ENCODE peak calls at places on chromosomes 5 and 9, in six cellular contexts. A, X, R, Q, T and Z are unnamed samples.

GRCh38 chr9:98365724-98366123 is 110.3 kb upstream of the TBC1D2 start:
- DNase-seq in A (no peak), X (no peak), R (no peak), Q (no peak), T (no peak), Z (no peak)

GRCh38 chr5:34682926-34683623 is 26.9 kb downstream of the RAI14 start:
- DNase-seq in A (no peak), X (peak), R (no peak), Q (no peak), T (no peak), Z (no peak)

GRCh38 chr9:110066929-110067716 is 140.8 kb downstream of the C9orf152 start:
- DNase-seq in A (no peak), X (no peak), R (no peak), Q (no peak), T (no peak), Z (no peak)

GRCh38 chr5:164335837-164336236 is 830.4 kb downstream of the MAT2B start:
- DNase-seq in A (no peak), X (no peak), R (peak), Q (no peak), T (no peak), Z (no peak)

GRCh38 chr9:130433168-130433946 is 11.4 kb upstream of the ASS1 start:
- DNase-seq in A (no peak), X (no peak), R (no peak), Q (no peak), T (no peak), Z (peak)

GRCh38 chr5:155773680-155774079 is 553.3 kb upstream of the SGCD start:
- DNase-seq in A (no peak), X (no peak), R (no peak), Q (no peak), T (no peak), Z (no peak)

GRCh38 chr9:120905794-120906248 is 20.8 kb downstream of the TRAF1 start:
- DNase-seq in A (no peak), X (no peak), R (no peak), Q (no peak), T (no peak), Z (no peak)

GRCh38 chr9:136429075-136429628 is 10.5 kb downstream of the INPP5E start:
- DNase-seq in A (no peak), X (no peak), R (no peak), Q (no peak), T (no peak), Z (no peak)

GRCh38 chr5:153974131-153974812 is 64.4 kb downstream of the FAM114A2 start:
- DNase-seq in A (no peak), X (peak), R (peak), Q (no peak), T (no peak), Z (no peak)

GRCh38 chr9:89919171-89919681 is 314.4 kb downstream of the GADD45G start:
- DNase-seq in A (peak), X (peak), R (peak), Q (peak), T (peak), Z (peak)

GRCh38 chr5:12592228-12592627 is 688.0 kb upstream of the CTNND2 start:
- DNase-seq in A (no peak), X (no peak), R (no peak), Q (no peak), T (no peak), Z (no peak)

GRCh38 chr9:72305102-72305546 is 59.9 kb downstream of the ZFAND5 start:
- DNase-seq in A (peak), X (peak), R (peak), Q (peak), T (no peak), Z (no peak)

GRCh38 chr5:112691758-112692157 is 45.9 kb upstream of the APC start:
- DNase-seq in A (no peak), X (peak), R (peak), Q (peak), T (peak), Z (no peak)

GRCh38 chr5:39117401-39117800 is 43.2 kb upstream of the RICTOR start:
- DNase-seq in A (no peak), X (no peak), R (peak), Q (no peak), T (no peak), Z (no peak)

GRCh38 chr5:56481998-56482698 is 249.0 kb upstream of the ANKRD55 start:
- DNase-seq in A (no peak), X (no peak), R (no peak), Q (no peak), T (no peak), Z (no peak)

GRCh38 chr5:145237843-145238242 is 597.3 kb downstream of the PRELID2 start:
- DNase-seq in A (no peak), X (peak), R (no peak), Q (peak), T (no peak), Z (peak)

GRCh38 chr5:67267522-67268232 is 71.1 kb upstream of the CD180 start:
- DNase-seq in A (no peak), X (no peak), R (no peak), Q (no peak), T (no peak), Z (no peak)

GRCh38 chr5:178376906-178377582 is 144.4 kb upstream of the PHYKPL start:
- DNase-seq in A (no peak), X (no peak), R (no peak), Q (no peak), T (no peak), Z (no peak)

GRCh38 chr9:14616188-14616982 is 76.8 kb downstream of the ZDHHC21 start:
- DNase-seq in A (no peak), X (peak), R (peak), Q (no peak), T (no peak), Z (no peak)

GRCh38 chr9:79049371-79049770 is 522.4 kb upstream of the TLE4 start:
- DNase-seq in A (no peak), X (no peak), R (no peak), Q (no peak), T (no peak), Z (no peak)

GRCh38 chr9:89842267-89842768 is 237.5 kb downstream of the GADD45G start:
- DNase-seq in A (no peak), X (no peak), R (no peak), Q (no peak), T (no peak), Z (no peak)

GRCh38 chr5:139513852-139514485 is 31.4 kb upstream of the STING1 start:
- DNase-seq in A (no peak), X (no peak), R (no peak), Q (no peak), T (no peak), Z (no peak)

GRCh38 chr9:14768561-14769234 is 46.2 kb upstream of the CER1 start:
- DNase-seq in A (no peak), X (peak), R (peak), Q (no peak), T (no peak), Z (no peak)

GRCh38 chr5:163079618-163080017 is 357.8 kb upstream of the CCNG1 start:
- DNase-seq in A (no peak), X (no peak), R (no peak), Q (no peak), T (no peak), Z (no peak)

GRCh38 chr5:9339206-9339818 is 206.6 kb downstream of the SEMA5A start:
- DNase-seq in A (no peak), X (peak), R (peak), Q (no peak), T (no peak), Z (no peak)

GRCh38 chr5:176361437-176362097 is at the start of gene KIAA1191:
- DNase-seq in A (peak), X (peak), R (peak), Q (no peak), T (peak), Z (peak)
- TF ChIP-seq POLR2A in A (peak), X (peak), R (peak), Q (peak), T (peak), Z (peak)

GRCh38 chr5:172093965-172094364 is 87.5 kb upstream of the FBXW11 start:
- DNase-seq in A (no peak), X (no peak), R (no peak), Q (no peak), T (no peak), Z (no peak)
- TF ChIP-seq TAF1 in A (no peak), X (no peak), R (no peak), Q (no peak), T (no peak), Z (no peak)

GRCh38 chr9:115891929-115892328 is 261.7 kb upstream of the PAPPA start:
- DNase-seq in A (no peak), X (no peak), R (no peak), Q (no peak), T (no peak), Z (no peak)
- TF ChIP-seq POLR2AphosphoS5 in A (no peak), X (no peak), R (no peak), Q (no peak), T (no peak), Z (no peak)

GRCh38 chr5:6712582-6713273 is 504 bp upstream of the TENT4A start:
- DNase-seq in A (peak), X (peak), R (peak), Q (peak), T (peak), Z (peak)

GRCh38 chr5:6710551-6711318 is 2.5 kb upstream of the TENT4A start:
- DNase-seq in A (no peak), X (no peak), R (no peak), Q (no peak), T (no peak), Z (no peak)

GRCh38 chr5:6713274-6714181 is at the start of gene TENT4A:
- DNase-seq in A (no peak), X (no peak), R (peak), Q (no peak), T (no peak), Z (no peak)

GRCh38 chr5:6711409-6712135 is 1.7 kb upstream of the TENT4A start:
- DNase-seq in A (no peak), X (no peak), R (no peak), Q (no peak), T (no peak), Z (no peak)

DNA sequence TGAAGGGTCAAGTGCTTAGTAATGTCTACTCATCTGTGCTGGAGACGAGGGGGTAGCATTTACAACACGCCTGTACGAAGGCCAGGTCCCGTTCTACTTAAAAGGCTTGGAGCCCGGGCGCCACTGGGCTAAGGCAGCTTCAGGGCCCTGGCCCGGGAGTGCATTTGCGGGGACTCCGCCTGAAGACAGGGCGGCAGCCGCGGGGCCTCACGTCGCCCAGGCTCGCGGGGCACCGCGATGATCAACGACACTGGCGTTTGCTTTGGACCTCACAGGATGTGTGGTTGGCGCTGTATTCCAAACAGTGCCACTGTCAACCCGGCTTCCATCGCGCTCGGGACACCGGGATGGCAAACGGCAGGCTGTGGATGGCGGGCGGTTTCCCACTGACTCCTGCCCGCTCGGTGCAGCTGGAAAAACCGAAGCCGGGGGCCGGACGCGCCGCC is 1.1 kb upstream of the TENT4A start:
- DNase-seq in A (no peak), X (peak), R (peak), Q (no peak), T (no peak), Z (no peak)
- TF ChIP-seq POLR2A in A (no peak), X (no peak), R (no peak), Q (no peak), T (peak), Z (peak)

DNA sequence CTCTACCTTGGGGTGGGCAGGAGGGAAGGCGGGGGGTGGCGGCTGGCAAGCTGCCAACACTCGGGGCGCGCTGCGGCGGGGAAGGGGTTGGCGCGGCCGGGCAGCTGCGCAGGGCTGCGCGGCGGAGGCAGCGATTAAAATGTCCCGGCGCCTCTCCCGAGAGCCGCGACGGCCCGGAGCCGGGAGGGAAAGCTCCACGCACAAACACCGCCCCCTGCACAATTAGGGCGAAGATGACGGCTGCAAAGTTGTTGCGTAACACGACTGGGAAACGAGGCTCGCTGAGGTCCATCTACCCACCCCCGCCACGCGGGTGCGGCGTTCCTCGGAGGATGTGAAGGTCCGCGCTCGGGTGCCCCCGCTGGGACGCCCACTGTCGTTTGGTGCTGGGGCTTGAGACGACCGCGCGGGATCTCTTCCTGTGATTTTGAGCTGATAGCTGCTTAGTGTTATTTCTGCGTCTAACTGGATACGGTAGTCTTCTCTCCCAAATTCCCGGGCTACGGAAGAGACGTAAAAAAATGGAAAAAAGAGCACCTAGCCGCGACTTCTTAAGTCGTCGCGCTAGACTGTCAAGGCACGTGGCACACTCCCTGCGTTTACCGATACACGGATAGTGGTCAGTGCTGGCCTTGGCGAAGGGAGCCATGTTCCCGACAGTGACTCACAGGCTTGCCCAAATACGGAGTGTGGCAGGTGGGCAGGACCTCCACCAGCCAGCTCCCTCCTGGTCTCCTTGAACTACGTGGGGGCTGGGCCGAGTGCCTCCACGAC is 958 bp upstream of the NFIL3 start:
- DNase-seq in A (no peak), X (peak), R (peak), Q (no peak), T (no peak), Z (no peak)
- TF ChIP-seq TAF1 in A (no peak), X (no peak), R (no peak), Q (no peak), T (no peak), Z (no peak)

DNA sequence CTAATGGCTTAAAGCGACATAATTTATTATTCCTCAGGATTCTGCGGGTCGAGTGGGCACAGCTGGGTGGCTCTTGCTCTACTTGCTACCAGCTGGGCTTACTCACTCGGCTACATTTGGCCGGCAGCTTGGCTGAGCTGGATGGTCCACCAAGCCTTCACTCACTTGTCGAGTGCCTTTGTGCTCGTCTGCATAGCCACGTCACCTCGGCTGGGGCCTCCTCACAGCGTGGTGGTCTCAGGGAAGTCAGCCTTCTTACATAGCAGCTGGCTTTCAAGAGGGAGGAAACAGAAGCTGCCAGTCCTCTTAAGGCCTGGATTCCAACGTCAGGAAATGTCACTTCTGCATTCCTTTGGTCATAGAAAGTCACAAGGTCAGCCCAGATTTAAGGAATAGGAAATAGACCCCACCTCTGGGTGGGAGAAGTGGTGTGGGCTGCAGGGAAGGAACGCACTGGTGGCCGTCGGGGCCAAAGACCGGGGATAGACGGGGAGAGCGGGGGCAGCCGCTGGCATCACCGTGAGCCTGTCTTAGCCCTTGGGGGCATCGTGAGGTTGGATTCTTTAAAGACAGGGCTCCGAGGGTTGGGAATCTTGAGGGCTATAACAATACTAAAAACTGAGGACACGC is 75.0 kb upstream of the RUFY1 start:
- DNase-seq in A (no peak), X (no peak), R (no peak), Q (no peak), T (no peak), Z (no peak)
- TF ChIP-seq POLR2AphosphoS5 in A (no peak), X (no peak), R (no peak), Q (no peak), T (no peak), Z (no peak)

DNA sequence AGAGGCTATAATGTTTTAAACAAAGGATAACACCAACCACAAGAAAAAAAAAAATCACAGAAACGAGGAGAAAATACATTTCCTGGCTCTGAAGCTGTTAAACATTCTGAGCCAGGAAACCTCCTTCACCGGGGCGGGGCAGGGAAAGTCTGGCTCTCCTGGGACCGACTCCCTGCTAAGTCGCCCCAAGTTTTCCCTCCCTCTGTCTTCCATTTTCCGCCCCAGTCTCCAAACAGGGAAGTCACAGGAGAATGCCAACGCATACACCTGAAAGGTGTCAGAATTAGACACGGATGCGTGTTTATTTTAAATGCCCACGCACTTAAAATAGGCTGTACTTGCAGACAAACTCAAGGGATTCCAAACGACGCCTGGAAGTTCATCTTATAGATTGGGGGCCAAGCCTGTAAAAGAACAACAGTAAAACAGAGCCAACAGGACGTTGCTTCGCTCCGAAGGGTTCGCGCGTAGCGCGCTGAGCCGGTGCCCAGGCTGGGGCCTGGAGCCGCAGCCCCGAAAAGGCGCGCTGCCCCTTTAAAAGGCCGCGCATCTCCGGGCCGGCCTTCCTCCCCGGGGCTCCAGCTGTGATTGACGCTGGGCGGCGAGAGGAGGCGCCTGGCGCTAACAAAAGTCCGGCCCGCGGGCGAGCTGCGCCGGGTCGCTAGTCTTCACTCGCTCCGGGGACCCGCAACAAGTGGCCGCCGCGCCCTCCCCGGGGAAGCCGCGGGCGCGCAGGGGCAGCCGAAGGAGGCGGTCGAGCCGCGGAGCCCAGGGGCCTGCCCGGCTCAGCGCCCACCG is at the start of gene FBXL7:
- DNase-seq in A (no peak), X (peak), R (no peak), Q (peak), T (no peak), Z (peak)
- TF ChIP-seq POLR2A in A (no peak), X (no peak), R (no peak), Q (no peak), T (no peak), Z (no peak)

GRCh38 chr5:140556438-140556837 is 835 bp downstream of the SRA1 start:
- DNase-seq in A (no peak), X (no peak), R (no peak), Q (no peak), T (no peak), Z (no peak)
- TF ChIP-seq TAF1 in A (no peak), X (no peak), R (no peak), Q (no peak), T (no peak), Z (no peak)

DNA sequence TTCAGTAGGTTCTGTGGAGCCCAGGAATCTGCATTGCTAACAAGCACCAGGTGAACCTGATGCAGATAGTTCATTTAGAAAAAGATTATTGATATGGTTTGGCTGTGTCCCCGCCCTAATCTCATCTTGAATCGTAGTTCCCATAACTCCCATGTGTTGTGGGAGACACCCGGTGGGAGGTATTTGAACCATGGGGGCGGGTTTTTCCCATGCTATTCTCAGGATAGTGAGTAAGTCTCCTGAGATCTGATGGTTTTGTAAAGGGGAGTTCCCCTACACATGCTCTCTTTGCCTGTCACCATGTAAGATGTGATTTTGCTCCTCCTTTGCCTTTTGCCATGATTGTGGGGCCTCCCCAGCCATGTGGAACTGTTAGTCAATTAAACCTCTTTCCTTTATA is 212.0 kb downstream of the RAB3C start:
- DNase-seq in A (no peak), X (no peak), R (no peak), Q (no peak), T (peak), Z (no peak)
- TF ChIP-seq POLR2AphosphoS5 in A (no peak), X (no peak), R (no peak), Q (no peak), T (no peak), Z (no peak)